ENCODE peak calls at places on chromosomes 7 and 10, in eight cellular contexts. Y is NCI-H1417, H is mesendoderm, R is activated T-cell treated with anti-CD3 and anti-CD28 coated beads for 48 hours, V is ureter, O is NCI-H1105, G is NCI-H345, M is GM23338. D is an unnamed sample.

GRCh38 chr10:30176182-30176581 is 116.8 kb upstream of the JCAD start:
- DNase-seq in Y (no peak), H (no peak), R (no peak), V (no peak), O (no peak), G (no peak), M (no peak), D (no peak)

GRCh38 chr7:151808296-151809155 is 68.4 kb downstream of the PRKAG2 start:
- DNase-seq in Y (no peak), H (no peak), R (no peak), V (no peak), O (no peak), G (peak), M (no peak), D (no peak)

GRCh38 chr7:152336754-152337368 is 98.9 kb downstream of the KMT2C start:
- DNase-seq in Y (peak), H (peak), R (no peak), V (no peak), O (peak), G (peak), M (peak), D (peak)

GRCh38 chr10:59709472-59710125 is at the start of gene SLC16A9:
- DNase-seq in Y (peak), H (peak), R (peak), V (peak), O (peak), G (peak), M (peak), D (peak)

GRCh38 chr7:50362712-50363282 is 58.3 kb downstream of the IKZF1 start:
- DNase-seq in Y (no peak), H (peak), R (no peak), V (no peak), O (no peak), G (no peak), M (peak), D (no peak)

GRCh38 chr7:25180946-25181345 is 47.3 kb downstream of the NPVF start:
- DNase-seq in Y (peak), H (peak), R (no peak), V (no peak), O (no peak), G (no peak), M (peak), D (no peak)

GRCh38 chr10:132450825-132451505 is 54.0 kb downstream of the PWWP2B start:
- DNase-seq in Y (no peak), H (no peak), R (no peak), V (no peak), O (no peak), G (no peak), M (no peak), D (peak)

GRCh38 chr7:68006619-68007018 is 1010.0 kb downstream of the TYW1 start:
- DNase-seq in Y (no peak), H (no peak), R (no peak), V (no peak), O (no peak), G (no peak), M (no peak), D (no peak)